ENCODE peak calls at places on chromosome 2, in seven cellular contexts. D is GM12878; Q is A673; C is AG04450; V is effector memory CD4-positive, alpha-beta T cell; S is CD4-positive, alpha-beta memory T cell; Y is breast epithelium. N is an unnamed sample.

GRCh38 chr2:41151746-41152145 is 699.9 kb upstream of the SLC8A1 start:
- DNase-seq in D (no peak), Q (no peak), C (no peak), V (no peak), S (no peak), Y (no peak), N (no peak)

GRCh38 chr2:239916205-239917127 is 108.7 kb downstream of the NDUFA10 start:
- DNase-seq in D (no peak), Q (no peak), C (no peak), V (no peak), S (no peak), Y (no peak), N (peak; percentile 42)

GRCh38 chr2:165969227-165969626 is 15.7 kb upstream of the TTC21B start:
- DNase-seq in D (no peak), Q (no peak), C (no peak), V (no peak), S (no peak), Y (no peak), N (no peak)

GRCh38 chr2:153387203-153387602 is 91.4 kb downstream of the RPRM start:
- DNase-seq in D (no peak), Q (no peak), C (no peak), V (no peak), S (no peak), Y (no peak), N (no peak)

GRCh38 chr2:15640291-15640711 is 48.6 kb downstream of the DDX1 start:
- DNase-seq in D (no peak), Q (peak; percentile 49), C (peak; percentile 39), V (no peak), S (no peak), Y (no peak), N (no peak)

GRCh38 chr2:171864357-171864985 is 29.6 kb downstream of the SLC25A12 start:
- DNase-seq in D (no peak), Q (no peak), C (no peak), V (no peak), S (no peak), Y (no peak), N (no peak)

GRCh38 chr2:218074031-218074430 is 5.0 kb downstream of the RUFY4 start:
- DNase-seq in D (no peak), Q (peak; percentile 43), C (no peak), V (no peak), S (no peak), Y (no peak), N (no peak)

GRCh38 chr2:7860693-7861092 is 821.2 kb upstream of the ID2 start:
- DNase-seq in D (no peak), Q (peak; percentile 54), C (no peak), V (no peak), S (no peak), Y (no peak), N (no peak)

GRCh38 chr2:20213651-20214565 is 11.0 kb downstream of the SDC1 start:
- DNase-seq in D (peak; percentile 31), Q (peak; percentile 33), C (no peak), V (no peak), S (no peak), Y (no peak), N (no peak)

GRCh38 chr2:108288534-108289106 is at the start of gene SULT1C2:
- DNase-seq in D (no peak), Q (peak; percentile 9), C (no peak), V (no peak), S (no peak), Y (no peak), N (no peak)

GRCh38 chr2:67374481-67374880 is 22.7 kb upstream of the ETAA1 start:
- DNase-seq in D (no peak), Q (no peak), C (no peak), V (no peak), S (no peak), Y (no peak), N (no peak)

GRCh38 chr2:32714521-32714920 is 86.7 kb downstream of the TTC27 start:
- DNase-seq in D (no peak), Q (no peak), C (no peak), V (no peak), S (no peak), Y (no peak), N (no peak)

GRCh38 chr2:100983684-100984310 is 18.3 kb upstream of the RPL31 start:
- DNase-seq in D (no peak), Q (no peak), C (no peak), V (no peak), S (no peak), Y (no peak), N (no peak)

GRCh38 chr2:231589656-231590055 is 3.0 kb upstream of the TEX44 start:
- DNase-seq in D (no peak), Q (no peak), C (no peak), V (no peak), S (no peak), Y (no peak), N (no peak)

GRCh38 chr2:126467367-126468054 is 188.4 kb upstream of the GYPC start:
- DNase-seq in D (no peak), Q (no peak), C (no peak), V (no peak), S (no peak), Y (no peak), N (no peak)

GRCh38 chr2:3277050-3277747 is 100.4 kb downstream of the EIPR1 start:
- DNase-seq in D (no peak), Q (no peak), C (no peak), V (no peak), S (no peak), Y (no peak), N (no peak)

GRCh38 chr2:218125095-218125494 is 733 bp upstream of the CXCR2 start:
- DNase-seq in D (no peak), Q (no peak), C (no peak), V (no peak), S (no peak), Y (no peak), N (no peak)

GRCh38 chr2:229273384-229274338 is 2.6 kb upstream of the PID1 start:
- DNase-seq in D (peak; percentile 11), Q (peak; percentile 90), C (peak; percentile 23), V (no peak), S (no peak), Y (no peak), N (no peak)

GRCh38 chr2:203437516-203437915 is 97.6 kb downstream of the RAPH1 start:
- DNase-seq in D (no peak), Q (no peak), C (no peak), V (no peak), S (no peak), Y (no peak), N (no peak)

GRCh38 chr2:171688129-171688465 is 828 bp downstream of the DYNC1I2 start:
- DNase-seq in D (no peak), Q (no peak), C (no peak), V (no peak), S (no peak), Y (no peak), N (no peak)

GRCh38 chr2:63614448-63614968 is 25.7 kb downstream of the MDH1 start:
- DNase-seq in D (no peak), Q (no peak), C (peak; percentile 11), V (no peak), S (no peak), Y (no peak), N (no peak)

GRCh38 chr2:3864943-3865664 is 161.7 kb downstream of the DCDC2C start:
- DNase-seq in D (no peak), Q (no peak), C (no peak), V (no peak), S (no peak), Y (no peak), N (no peak)

GRCh38 chr2:239260546-239261327 is 140.1 kb downstream of the HDAC4 start:
- DNase-seq in D (no peak), Q (no peak), C (no peak), V (no peak), S (no peak), Y (peak; percentile 4), N (no peak)

GRCh38 chr2:70828914-70829824 is 6.4 kb downstream of the CD207 start:
- DNase-seq in D (no peak), Q (no peak), C (no peak), V (no peak), S (no peak), Y (no peak), N (no peak)

GRCh38 chr2:71379086-71379485 is 47.5 kb downstream of the ZNF638 start:
- DNase-seq in D (no peak), Q (no peak), C (peak; percentile 27), V (no peak), S (no peak), Y (no peak), N (no peak)

GRCh38 chr2:23625726-23626125 is 240.7 kb downstream of the KLHL29 start:
- DNase-seq in D (no peak), Q (no peak), C (no peak), V (no peak), S (no peak), Y (no peak), N (no peak)

DNA sequence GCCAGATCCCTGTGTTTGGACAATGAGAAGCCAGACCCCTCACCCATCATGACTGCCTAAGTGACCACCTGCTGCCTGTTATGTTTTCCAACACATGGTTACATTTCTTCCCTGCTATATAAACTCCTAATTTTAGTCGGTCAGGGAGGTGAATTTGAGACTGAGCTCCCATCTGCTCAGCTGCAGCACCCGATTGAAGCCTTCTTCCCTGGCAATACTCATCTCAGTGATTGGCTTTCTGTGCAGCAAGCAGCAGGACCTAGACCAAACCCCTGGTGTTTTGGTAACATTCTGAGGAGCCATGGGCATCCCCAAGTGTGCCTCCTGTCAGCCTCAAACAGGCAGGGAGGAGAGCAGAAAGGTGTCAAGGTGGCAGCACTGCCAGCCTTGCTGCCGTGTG is 141.2 kb downstream of the CD8B2 start:
- DNase-seq in D (no peak), Q (no peak), C (no peak), V (no peak), S (no peak), Y (no peak), N (no peak)
- H3K9me3 ChIP-seq in D (no peaks in the 10 kb centered on the region), Q (no peaks in the 10 kb centered on the region), C (peaks cover 3% of the 10 kb centered on the region), V (no peaks in the 10 kb centered on the region), S (peaks cover 4% of the 10 kb centered on the region), Y (peaks cover 10% of the 10 kb centered on the region), N (no peaks in the 10 kb centered on the region)

DNA sequence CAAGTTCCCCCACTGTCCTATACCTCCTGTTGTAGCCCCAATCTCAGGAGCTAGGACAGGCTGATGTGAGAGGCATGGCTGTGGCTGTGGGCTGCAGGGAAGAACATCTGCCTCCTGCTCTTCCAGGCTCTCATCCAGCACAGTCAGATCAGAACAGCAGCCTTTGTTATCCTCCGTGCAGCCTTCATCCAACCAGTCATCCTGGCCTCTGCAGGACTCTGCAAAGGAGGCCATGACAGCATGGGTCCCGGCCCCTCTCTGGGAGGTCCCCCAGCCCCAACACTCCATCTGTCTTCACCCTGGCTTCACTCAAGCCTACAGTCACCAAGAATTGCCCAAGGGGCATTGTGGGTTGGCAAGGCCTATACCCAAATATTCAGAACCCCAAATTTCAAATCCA is 223.2 kb upstream of the COPS8 start:
- DNase-seq in D (no peak), Q (no peak), C (no peak), V (no peak), S (no peak), Y (no peak), N (no peak)
- H3K9me3 ChIP-seq in D (peaks cover 4% of the 10 kb centered on the region), Q (no peaks in the 10 kb centered on the region), C (no peaks in the 10 kb centered on the region), V (no peaks in the 10 kb centered on the region), S (no peaks in the 10 kb centered on the region), Y (no peaks in the 10 kb centered on the region), N (no peaks in the 10 kb centered on the region)

GRCh38 chr2:77834360-77835002 is 312.3 kb upstream of the LRRTM4 start:
- DNase-seq in D (no peak), Q (no peak), C (no peak), V (no peak), S (no peak), Y (no peak), N (no peak)
- H3K9me3 ChIP-seq in D (no peaks in the 10 kb centered on the region), Q (peaks cover 32% of the 10 kb centered on the region), C (peaks cover 17% of the 10 kb centered on the region), V (no peaks in the 10 kb centered on the region), S (peaks cover 14% of the 10 kb centered on the region), Y (peaks cover 43% of the 10 kb centered on the region), N (peaks cover 5% of the 10 kb centered on the region)

GRCh38 chr2:52473526-52473925 is 1294.1 kb upstream of the CHAC2 start:
- DNase-seq in D (no peak), Q (no peak), C (no peak), V (no peak), S (no peak), Y (no peak), N (no peak)
- H3K9me3 ChIP-seq in D (no peaks in the 10 kb centered on the region), Q (no peaks in the 10 kb centered on the region), C (no peaks in the 10 kb centered on the region), V (no peaks in the 10 kb centered on the region), S (no peaks in the 10 kb centered on the region), Y (no peaks in the 10 kb centered on the region), N (no peaks in the 10 kb centered on the region)